ENCODE peak calls at places on chromosomes 3 and 15, in ten cellular contexts. P is fibroblast of lung, X is hepatocyte, M is endothelial cell of umbilical vein, Z is GM23248, Y is kidney, H is right cardiac atrium, C is iPS DF 6.9, B is body of pancreas, L is tibial nerve. U is an unnamed sample.

GRCh38 chr3:142580061-142580423 is 1.5 kb upstream of the ATR start:
- DNase-seq in P (no peak), X (no peak), M (no peak), Z (no peak), Y (no peak), H (no peak), C (no peak), B (no peak), L (no peak), U (no peak)

GRCh38 chr15:99957642-99958013 is 224.4 kb upstream of the LYSMD4 start:
- DNase-seq in P (no peak), X (no peak), M (no peak), Z (no peak), Y (no peak), H (no peak), C (no peak), B (no peak), L (no peak), U (no peak)

GRCh38 chr3:78565712-78566111 is 1202.1 kb downstream of the ROBO1 start:
- DNase-seq in P (no peak), X (no peak), M (no peak), Z (no peak), Y (no peak), H (no peak), C (no peak), B (no peak), L (no peak), U (no peak)

GRCh38 chr3:97200387-97200786 is 386.0 kb downstream of the EPHA6 start:
- DNase-seq in P (no peak), X (no peak), M (no peak), Z (no peak), Y (no peak), H (no peak), C (no peak), B (no peak), L (no peak), U (no peak)

GRCh38 chr3:27357665-27358258 is 11.4 kb downstream of the NEK10 start:
- DNase-seq in P (peak; percentile 39), X (peak; percentile 72), M (peak; percentile 80), Z (peak; percentile 66), Y (no peak), H (no peak), C (peak; percentile 50), B (peak; percentile 54), L (no peak), U (peak; percentile 38)

GRCh38 chr3:132781922-132782321 is 59.7 kb upstream of the NPHP3 start:
- DNase-seq in P (no peak), X (no peak), M (no peak), Z (no peak), Y (no peak), H (no peak), C (no peak), B (no peak), L (no peak), U (no peak)

GRCh38 chr15:40149339-40149738 is 11.5 kb upstream of the BUB1B start:
- DNase-seq in P (no peak), X (no peak), M (no peak), Z (no peak), Y (no peak), H (no peak), C (no peak), B (no peak), L (no peak), U (no peak)

GRCh38 chr3:112136959-112137693 is 4.1 kb upstream of the GCSAM start:
- DNase-seq in P (peak; percentile 28), X (peak; percentile 61), M (peak; percentile 57), Z (peak; percentile 43), Y (no peak), H (no peak), C (peak; percentile 54), B (no peak), L (no peak), U (no peak)

GRCh38 chr3:143811602-143812001 is 36.7 kb downstream of the SLC9A9 start:
- DNase-seq in P (no peak), X (no peak), M (no peak), Z (peak; percentile 52), Y (no peak), H (peak; percentile 89), C (no peak), B (no peak), L (peak; percentile 56), U (no peak)

GRCh38 chr3:27985369-27986035 is 255.9 kb upstream of the CMC1 start:
- DNase-seq in P (no peak), X (no peak), M (no peak), Z (peak; percentile 74), Y (no peak), H (no peak), C (no peak), B (no peak), L (no peak), U (no peak)

GRCh38 chr15:101167791-101168462 is 83.9 kb downstream of the CHSY1 start:
- DNase-seq in P (peak; percentile 99), X (peak; percentile 50), M (peak; percentile 95), Z (peak; percentile 71), Y (peak; percentile 90), H (peak; percentile 91), C (no peak), B (peak; percentile 22), L (peak; percentile 23), U (peak; percentile 67)

GRCh38 chr15:66186049-66186825 is 67.3 kb downstream of the MEGF11 start:
- DNase-seq in P (peak; percentile 40), X (no peak), M (no peak), Z (no peak), Y (no peak), H (no peak), C (no peak), B (no peak), L (no peak), U (no peak)

GRCh38 chr3:88149146-88149515 is 628 bp upstream of the C3orf38 start:
- DNase-seq in P (no peak), X (no peak), M (no peak), Z (peak; percentile 68), Y (no peak), H (no peak), C (no peak), B (no peak), L (no peak), U (no peak)

GRCh38 chr3:137762674-137763593 is 1.2 kb upstream of the SOX14 start:
- DNase-seq in P (no peak), X (no peak), M (no peak), Z (no peak), Y (no peak), H (no peak), C (no peak), B (no peak), L (no peak), U (no peak)

DNA sequence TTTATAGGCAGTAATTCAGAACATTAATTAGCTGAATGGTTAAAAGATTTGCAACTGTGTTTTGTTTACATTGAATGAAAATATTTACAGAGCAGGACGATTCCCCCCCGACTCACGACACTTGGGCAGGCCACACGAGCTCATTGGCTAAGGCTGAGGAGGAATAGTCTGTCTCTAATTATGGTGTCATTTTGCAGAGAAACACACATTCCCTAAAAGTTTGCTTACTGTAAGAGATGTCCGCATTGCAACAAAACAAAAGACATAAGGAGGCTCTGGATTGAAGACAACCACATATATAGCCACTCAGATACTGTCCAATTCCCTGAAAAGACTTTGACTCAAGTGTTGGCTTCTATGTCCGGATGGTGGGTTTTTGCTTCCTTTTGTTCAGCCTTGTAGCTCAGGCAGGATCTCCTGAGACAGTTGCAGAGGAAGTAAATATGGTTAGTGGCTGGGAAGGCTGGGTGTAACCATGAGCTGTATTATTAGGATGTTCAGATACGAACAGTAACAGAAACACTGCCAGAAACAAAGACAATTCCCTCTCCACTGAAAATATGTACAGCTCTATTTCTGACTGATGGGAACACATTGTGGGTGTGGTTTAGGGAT is 170.4 kb downstream of the KLHL25 start:
- DNase-seq in P (no peak), X (no peak), M (peak; percentile 52), Z (peak; percentile 64), Y (no peak), H (no peak), C (no peak), B (no peak), L (no peak), U (no peak)
- H3K4me3 ChIP-seq in P (peak overlapping the region; percentile 12), X (no peak overlapping the region), M (no peak overlapping the region), Z (peak overlapping the region; percentile 36), Y (no peak overlapping the region), H (peak overlapping the region; percentile 63), C (no peak overlapping the region), B (no peak overlapping the region), L (peak overlapping the region; percentile 63), U (no peak overlapping the region)

DNA sequence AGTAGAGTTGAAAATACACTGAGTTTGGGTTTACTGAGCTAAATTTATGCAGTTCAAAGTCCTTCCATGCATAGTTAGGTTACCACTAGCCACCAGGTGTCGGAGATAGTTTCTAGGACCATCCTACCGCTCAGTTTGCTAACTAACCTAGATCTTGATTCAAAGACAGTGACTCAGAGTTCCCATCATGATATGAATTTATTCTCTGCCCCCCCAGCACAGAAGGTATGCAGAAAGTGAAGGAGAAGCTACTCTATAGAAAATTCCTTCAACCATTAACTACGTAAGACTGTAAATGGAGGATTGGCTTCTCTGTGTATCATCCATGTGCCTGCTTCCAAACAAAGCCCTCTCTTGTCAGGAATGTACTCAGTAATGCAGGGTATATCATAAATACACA is 106.1 kb upstream of the SLC6A6 start:
- DNase-seq in P (no peak), X (peak; percentile 68), M (no peak), Z (no peak), Y (no peak), H (no peak), C (no peak), B (no peak), L (no peak), U (no peak)
- H3K27ac ChIP-seq in P (no peak overlapping the region), X (peak overlapping the region; percentile 87), M (no peak overlapping the region), Z (no peak overlapping the region), Y (no peak overlapping the region), H (no peak overlapping the region), C (no peak overlapping the region), B (no peak overlapping the region), L (no peak overlapping the region), U (no peak overlapping the region)

GRCh38 chr3:147925272-147925671 is 516.1 kb downstream of the ZIC1 start:
- DNase-seq in P (peak; percentile 38), X (no peak), M (peak; percentile 28), Z (peak; percentile 25), Y (no peak), H (no peak), C (no peak), B (no peak), L (no peak), U (no peak)
- H3K4me1 ChIP-seq in P (no peaks in the 10 kb centered on the region), X (no peaks in the 10 kb centered on the region), M (peaks cover 10% of the 10 kb centered on the region), Z (peaks cover 23% of the 10 kb centered on the region), Y (no peaks in the 10 kb centered on the region), H (no peaks in the 10 kb centered on the region), C (no peaks in the 10 kb centered on the region), B (no peaks in the 10 kb centered on the region), L (no peaks in the 10 kb centered on the region), U (peaks cover 3% of the 10 kb centered on the region)

GRCh38 chr15:34282384-34282783 is 55.2 kb downstream of the SLC12A6 start:
- DNase-seq in P (no peak), X (no peak), M (no peak), Z (no peak), Y (no peak), H (no peak), C (no peak), B (no peak), L (no peak), U (no peak)

GRCh38 chr15:34280193-34280592 is 55.4 kb downstream of the EMC4 start:
- DNase-seq in P (no peak), X (no peak), M (no peak), Z (no peak), Y (no peak), H (no peak), C (no peak), B (no peak), L (no peak), U (no peak)

GRCh38 chr15:34279341-34279740 is 54.5 kb downstream of the EMC4 start:
- DNase-seq in P (no peak), X (no peak), M (no peak), Z (peak; percentile 30), Y (no peak), H (no peak), C (no peak), B (no peak), L (no peak), U (no peak)

GRCh38 chr15:34284937-34285336 is 52.6 kb downstream of the SLC12A6 start:
- DNase-seq in P (no peak), X (no peak), M (no peak), Z (no peak), Y (no peak), H (no peak), C (no peak), B (no peak), L (no peak), U (no peak)
- H3K4me3 ChIP-seq in P (no peak overlapping the region), X (no peak overlapping the region), M (no peak overlapping the region), Z (no peak overlapping the region), Y (no peak overlapping the region), H (no peak overlapping the region), C (no peak overlapping the region), B (no peak overlapping the region), L (no peak overlapping the region), U (no peak overlapping the region)

U was measured in SJSA1.